ENCODE peak calls at places on chromosomes 13 and 19, in six cellular contexts. One of them, this sample, is unnamed.

GRCh38 chr19:51097796-51098195 is 10.4 kb downstream of the CTU1 start:
- DNase-seq in H1: no peak
- DNase-seq in IMR-90: no peak
- DNase-seq in mesendoderm: no peak
- DNase-seq in mesenchymal stem cell: no peak
- DNase-seq in neuronal stem cell: no peak
- DNase-seq in this sample: no peak

GRCh38 chr19:5046339-5047039 is 77.6 kb downstream of the KDM4B start:
- DNase-seq in H1: no peak
- DNase-seq in IMR-90: peak; percentile 40
- DNase-seq in neuronal stem cell: no peak
- DNase-seq in mesenchymal stem cell: peak; percentile 84
- DNase-seq in mesendoderm: no peak
- DNase-seq in this sample: no peak

GRCh38 chr19:2087621-2088100 is 8.5 kb downstream of the MOB3A start:
- DNase-seq in neuronal stem cell: no peak
- DNase-seq in mesendoderm: no peak
- DNase-seq in mesenchymal stem cell: no peak
- DNase-seq in H1: no peak
- DNase-seq in IMR-90: no peak
- DNase-seq in this sample: no peak

GRCh38 chr13:50071399-50071798 is 56.2 kb downstream of the KCNRG start:
- DNase-seq in mesenchymal stem cell: peak; percentile 50
- DNase-seq in neuronal stem cell: no peak
- DNase-seq in mesendoderm: peak; percentile 1
- DNase-seq in H1: no peak
- DNase-seq in IMR-90: no peak
- DNase-seq in this sample: no peak

GRCh38 chr13:75583101-75583500 is 33.5 kb downstream of the UCHL3 start:
- DNase-seq in mesendoderm: no peak
- DNase-seq in H1: no peak
- DNase-seq in IMR-90: no peak
- DNase-seq in mesenchymal stem cell: no peak
- DNase-seq in neuronal stem cell: no peak
- DNase-seq in this sample: no peak

GRCh38 chr19:49200238-49200862 is 42.8 kb downstream of the TRPM4 start:
- DNase-seq in H1: no peak
- DNase-seq in IMR-90: no peak
- DNase-seq in neuronal stem cell: no peak
- DNase-seq in mesendoderm: peak; percentile 19
- DNase-seq in mesenchymal stem cell: no peak
- DNase-seq in this sample: peak; percentile 47

GRCh38 chr19:32464279-32464678 is 58.7 kb downstream of the DPY19L3 start:
- DNase-seq in neuronal stem cell: no peak
- DNase-seq in mesenchymal stem cell: peak; percentile 8
- DNase-seq in H1: no peak
- DNase-seq in mesendoderm: no peak
- DNase-seq in IMR-90: peak; percentile 10
- DNase-seq in this sample: no peak

GRCh38 chr13:65336916-65337315 is 1893.2 kb downstream of the PCDH9 start:
- DNase-seq in neuronal stem cell: no peak
- DNase-seq in H1: no peak
- DNase-seq in mesenchymal stem cell: no peak
- DNase-seq in IMR-90: peak; percentile 84
- DNase-seq in mesendoderm: no peak
- DNase-seq in this sample: no peak

GRCh38 chr13:70432276-70432805 is 324.1 kb upstream of the KLHL1 start:
- DNase-seq in mesendoderm: peak; percentile 77
- DNase-seq in neuronal stem cell: no peak
- DNase-seq in mesenchymal stem cell: no peak
- DNase-seq in H1: no peak
- DNase-seq in IMR-90: no peak
- DNase-seq in this sample: no peak

GRCh38 chr13:79466852-79467251 is 14.1 kb upstream of the NDFIP2 start:
- DNase-seq in IMR-90: no peak
- DNase-seq in H1: no peak
- DNase-seq in neuronal stem cell: no peak
- DNase-seq in mesenchymal stem cell: no peak
- DNase-seq in mesendoderm: peak; percentile 42
- DNase-seq in this sample: no peak

GRCh38 chr19:44883962-44884361 is 7.1 kb upstream of the TOMM40 start:
- DNase-seq in mesendoderm: no peak
- DNase-seq in mesenchymal stem cell: no peak
- DNase-seq in H1: no peak
- DNase-seq in IMR-90: no peak
- DNase-seq in neuronal stem cell: no peak
- DNase-seq in this sample: no peak

GRCh38 chr13:76886005-76886291 is 257 bp downstream of the KCTD12 start:
- DNase-seq in mesendoderm: no peak
- DNase-seq in neuronal stem cell: peak; percentile 24
- DNase-seq in IMR-90: no peak
- DNase-seq in mesenchymal stem cell: no peak
- DNase-seq in H1: peak; percentile 77
- DNase-seq in this sample: no peak

GRCh38 chr19:46112527-46112926 is 12.0 kb downstream of the IGFL3 start:
- DNase-seq in IMR-90: no peak
- DNase-seq in mesendoderm: no peak
- DNase-seq in mesenchymal stem cell: no peak
- DNase-seq in H1: no peak
- DNase-seq in neuronal stem cell: no peak
- DNase-seq in this sample: no peak

GRCh38 chr13:41652735-41653361 is 195.5 kb downstream of the RGCC start:
- DNase-seq in neuronal stem cell: peak; percentile 12
- DNase-seq in H1: no peak
- DNase-seq in IMR-90: peak; percentile 79
- DNase-seq in mesenchymal stem cell: peak; percentile 64
- DNase-seq in mesendoderm: peak; percentile 42
- DNase-seq in this sample: no peak

GRCh38 chr19:31444931-31445330 is 95.7 kb upstream of the TSHZ3 start:
- DNase-seq in mesendoderm: no peak
- DNase-seq in IMR-90: no peak
- DNase-seq in neuronal stem cell: no peak
- DNase-seq in H1: no peak
- DNase-seq in mesenchymal stem cell: no peak
- DNase-seq in this sample: no peak

GRCh38 chr19:13985771-13986347 is 20.3 kb downstream of the RFX1 start:
- DNase-seq in IMR-90: no peak
- DNase-seq in H1: no peak
- DNase-seq in mesenchymal stem cell: no peak
- DNase-seq in mesendoderm: peak; percentile 37
- DNase-seq in neuronal stem cell: no peak
- DNase-seq in this sample: peak; percentile 63

GRCh38 chr19:42601811-42602443 is 7.2 kb upstream of the CEACAM8 start:
- DNase-seq in IMR-90: peak; percentile 24
- DNase-seq in mesendoderm: peak; percentile 3
- DNase-seq in neuronal stem cell: no peak
- DNase-seq in H1: no peak
- DNase-seq in mesenchymal stem cell: no peak
- DNase-seq in this sample: peak; percentile 45

GRCh38 chr19:32351807-32352630 is 6.6 kb downstream of the ZNF507 start:
- DNase-seq in H1: no peak
- DNase-seq in mesenchymal stem cell: peak; percentile 61
- DNase-seq in mesendoderm: no peak
- DNase-seq in IMR-90: peak; percentile 69
- DNase-seq in neuronal stem cell: no peak
- DNase-seq in this sample: no peak

GRCh38 chr13:50720856-50721663 is 122.4 kb downstream of the DLEU7 start:
- DNase-seq in mesenchymal stem cell: no peak
- DNase-seq in neuronal stem cell: no peak
- DNase-seq in IMR-90: no peak
- DNase-seq in mesendoderm: no peak
- DNase-seq in H1: no peak
- DNase-seq in this sample: no peak

GRCh38 chr13:38763446-38764381 is 76.8 kb downstream of the FREM2 start:
- DNase-seq in mesendoderm: peak; percentile 77
- DNase-seq in IMR-90: peak; percentile 33
- DNase-seq in neuronal stem cell: peak; percentile 61
- DNase-seq in mesenchymal stem cell: peak; percentile 40
- DNase-seq in H1: no peak
- DNase-seq in this sample: peak; percentile 37

GRCh38 chr13:83350569-83350968 is 531.7 kb downstream of the SLITRK1 start:
- DNase-seq in mesendoderm: no peak
- DNase-seq in mesenchymal stem cell: no peak
- DNase-seq in neuronal stem cell: no peak
- DNase-seq in IMR-90: peak; percentile 61
- DNase-seq in H1: no peak
- DNase-seq in this sample: no peak

GRCh38 chr19:10286803-10287737 is at the start of gene ICAM4:
- DNase-seq in neuronal stem cell: no peak
- DNase-seq in H1: peak; percentile 80
- DNase-seq in IMR-90: peak; percentile 29
- DNase-seq in mesenchymal stem cell: peak; percentile 58
- DNase-seq in mesendoderm: peak; percentile 68
- DNase-seq in this sample: peak; percentile 76

GRCh38 chr13:46170687-46171086 is 11.3 kb downstream of the LCP1 start:
- DNase-seq in mesendoderm: peak; percentile 49
- DNase-seq in mesenchymal stem cell: peak; percentile 51
- DNase-seq in IMR-90: no peak
- DNase-seq in neuronal stem cell: peak; percentile 17
- DNase-seq in H1: no peak
- DNase-seq in this sample: no peak

DNA sequence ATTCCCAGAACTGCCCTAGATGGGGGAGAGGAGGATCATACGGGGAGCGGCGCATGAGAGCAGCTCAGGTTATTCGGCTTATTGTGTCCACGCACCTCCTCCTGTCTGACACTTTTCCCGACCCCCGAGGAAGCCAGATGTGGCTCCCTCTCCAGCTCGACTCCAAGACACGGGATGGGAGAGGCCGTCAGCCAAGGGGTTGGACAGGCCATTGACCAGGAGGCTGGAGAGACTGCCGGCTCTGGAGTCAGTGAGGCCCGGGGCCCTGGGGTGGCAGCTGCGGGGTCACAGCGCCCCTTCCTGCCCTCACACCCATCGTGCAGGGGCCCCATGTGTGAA is 2.9 kb downstream of the DMKN start:
- DNase-seq in mesendoderm: no peak
- DNase-seq in mesenchymal stem cell: no peak
- DNase-seq in IMR-90: no peak
- DNase-seq in neuronal stem cell: no peak
- DNase-seq in H1: no peak
- DNase-seq in this sample: no peak
- H4K8ac ChIP-seq in mesendoderm: no peak overlapping the region
- H4K8ac ChIP-seq in mesenchymal stem cell: no peak overlapping the region
- H4K8ac ChIP-seq in IMR-90: no peak overlapping the region
- H4K8ac ChIP-seq in neuronal stem cell: no peak overlapping the region
- H4K8ac ChIP-seq in H1: no peak overlapping the region
- H4K8ac ChIP-seq in this sample: no peak overlapping the region

GRCh38 chr19:55440411-55441105 is 2.5 kb downstream of the SHISA7 start:
- DNase-seq in IMR-90: no peak
- DNase-seq in H1: peak; percentile 96
- DNase-seq in neuronal stem cell: no peak
- DNase-seq in mesenchymal stem cell: no peak
- DNase-seq in mesendoderm: peak; percentile 60
- DNase-seq in this sample: peak; percentile 90
- H3K27me3 ChIP-seq in IMR-90: peaks cover 60% of the 10 kb centered on the region
- H3K27me3 ChIP-seq in H1: peaks cover 39% of the 10 kb centered on the region
- H3K27me3 ChIP-seq in neuronal stem cell: peaks cover 65% of the 10 kb centered on the region
- H3K27me3 ChIP-seq in mesenchymal stem cell: peaks cover 65% of the 10 kb centered on the region
- H3K27me3 ChIP-seq in mesendoderm: peaks cover 40% of the 10 kb centered on the region
- H3K27me3 ChIP-seq in this sample: peaks cover 29% of the 10 kb centered on the region

DNA sequence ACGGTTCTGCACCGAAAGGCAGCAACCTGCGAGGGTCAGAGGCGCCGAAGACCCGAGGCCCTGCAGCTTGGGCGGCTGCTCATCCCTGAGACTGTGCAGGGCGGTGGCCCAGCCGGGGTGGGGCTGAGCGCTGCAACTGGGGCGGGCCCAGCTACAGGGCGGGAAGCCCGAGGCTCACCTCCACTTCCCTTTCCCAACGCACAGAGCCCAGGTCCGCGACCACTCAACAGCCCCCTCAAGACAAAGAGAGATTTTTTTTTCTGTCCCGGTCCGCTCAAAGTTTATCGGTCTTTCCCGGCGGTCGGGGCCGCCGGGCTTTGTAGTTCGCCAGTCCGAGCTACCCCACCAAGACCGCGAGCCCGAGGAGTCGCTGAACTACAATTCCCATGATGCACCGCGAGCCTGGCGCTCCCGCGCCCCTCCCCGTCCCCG is 573 bp downstream of the KATNAL1 start:
- DNase-seq in mesendoderm: peak; percentile 98
- DNase-seq in H1: peak; percentile 95
- DNase-seq in IMR-90: peak; percentile 91
- DNase-seq in neuronal stem cell: peak; percentile 96
- DNase-seq in mesenchymal stem cell: peak; percentile 95
- DNase-seq in this sample: peak; percentile 93
- H4K8ac ChIP-seq in mesendoderm: no peak overlapping the region
- H4K8ac ChIP-seq in H1: peak overlapping the region; percentile 95
- H4K8ac ChIP-seq in IMR-90: peak overlapping the region; percentile 98
- H4K8ac ChIP-seq in neuronal stem cell: peak overlapping the region; percentile 92
- H4K8ac ChIP-seq in mesenchymal stem cell: peak overlapping the region; percentile 99
- H4K8ac ChIP-seq in this sample: no peak overlapping the region

GRCh38 chr13:20142927-20143480 is 17.8 kb downstream of the GJA3 start:
- DNase-seq in IMR-90: no peak
- DNase-seq in H1: no peak
- DNase-seq in neuronal stem cell: no peak
- DNase-seq in mesendoderm: no peak
- DNase-seq in mesenchymal stem cell: no peak
- DNase-seq in this sample: no peak

GRCh38 chr13:20144141-20144850 is 16.6 kb downstream of the GJA3 start:
- DNase-seq in mesenchymal stem cell: no peak
- DNase-seq in neuronal stem cell: no peak
- DNase-seq in H1: peak; percentile 39
- DNase-seq in IMR-90: no peak
- DNase-seq in mesendoderm: no peak
- DNase-seq in this sample: no peak

GRCh38 chr13:20148501-20149183 is 12.2 kb downstream of the GJA3 start:
- DNase-seq in IMR-90: no peak
- DNase-seq in H1: no peak
- DNase-seq in mesenchymal stem cell: no peak
- DNase-seq in neuronal stem cell: no peak
- DNase-seq in mesendoderm: no peak
- DNase-seq in this sample: peak; percentile 19

GRCh38 chr13:20146381-20146780 is 14.5 kb downstream of the GJA3 start:
- DNase-seq in H1: no peak
- DNase-seq in mesendoderm: no peak
- DNase-seq in IMR-90: no peak
- DNase-seq in neuronal stem cell: no peak
- DNase-seq in mesenchymal stem cell: no peak
- DNase-seq in this sample: no peak

GRCh38 chr13:20145521-20145920 is 15.3 kb downstream of the GJA3 start:
- DNase-seq in neuronal stem cell: no peak
- DNase-seq in mesenchymal stem cell: no peak
- DNase-seq in mesendoderm: no peak
- DNase-seq in H1: peak; percentile 41
- DNase-seq in IMR-90: no peak
- DNase-seq in this sample: no peak
- H3K27me3 ChIP-seq in neuronal stem cell: peaks cover 47% of the 10 kb centered on the region
- H3K27me3 ChIP-seq in mesenchymal stem cell: peaks cover 47% of the 10 kb centered on the region
- H3K27me3 ChIP-seq in mesendoderm: no peaks in the 10 kb centered on the region
- H3K27me3 ChIP-seq in H1: no peaks in the 10 kb centered on the region
- H3K27me3 ChIP-seq in IMR-90: peaks cover 19% of the 10 kb centered on the region
- H3K27me3 ChIP-seq in this sample: no peaks in the 10 kb centered on the region

GRCh38 chr19:54464624-54465266 is 1.2 kb upstream of the LENG9 start:
- DNase-seq in neuronal stem cell: peak; percentile 88
- DNase-seq in IMR-90: peak; percentile 63
- DNase-seq in H1: peak; percentile 91
- DNase-seq in mesenchymal stem cell: peak; percentile 90
- DNase-seq in mesendoderm: peak; percentile 96
- DNase-seq in this sample: peak; percentile 95
- H4K8ac ChIP-seq in neuronal stem cell: peak overlapping the region; percentile 82
- H4K8ac ChIP-seq in IMR-90: peak overlapping the region; percentile 64
- H4K8ac ChIP-seq in H1: peak overlapping the region; percentile 73
- H4K8ac ChIP-seq in mesenchymal stem cell: peak overlapping the region; percentile 88
- H4K8ac ChIP-seq in mesendoderm: no peak overlapping the region
- H4K8ac ChIP-seq in this sample: no peak overlapping the region

This sample was measured in H9.